ENCODE peak calls at places on chromosomes 7 and 10, in seven cellular contexts. C, P, T, F, G, I and E are unnamed samples.

GRCh38 chr10:1255166-1255565 is 199.0 kb downstream of the WDR37 start:
- DNase-seq in C (no peak), P (no peak), T (no peak), F (no peak), G (no peak), I (no peak), E (no peak)

GRCh38 chr10:30581779-30582380 is 47.7 kb downstream of the LYZL2 start:
- DNase-seq in C (no peak), P (no peak), T (no peak), F (no peak), G (peak; percentile 35), I (no peak), E (no peak)

GRCh38 chr10:60883187-60883586 is 60.8 kb downstream of the RHOBTB1 start:
- DNase-seq in C (no peak), P (no peak), T (no peak), F (no peak), G (peak; percentile 22), I (no peak), E (no peak)

GRCh38 chr7:142811154-142811737 is 40.5 kb downstream of the PRSS2 start:
- DNase-seq in C (no peak), P (no peak), T (no peak), F (no peak), G (peak; percentile 58), I (no peak), E (peak; percentile 22)

GRCh38 chr10:7184660-7185366 is 226.0 kb downstream of the SFMBT2 start:
- DNase-seq in C (no peak), P (no peak), T (no peak), F (no peak), G (no peak), I (no peak), E (no peak)

GRCh38 chr7:132383962-132384361 is 192.3 kb downstream of the PLXNA4 start:
- DNase-seq in C (no peak), P (no peak), T (no peak), F (no peak), G (no peak), I (no peak), E (no peak)

GRCh38 chr7:44284216-44284615 is 41.2 kb downstream of the CAMK2B start:
- DNase-seq in C (no peak), P (no peak), T (peak; percentile 35), F (peak; percentile 22), G (peak; percentile 18), I (no peak), E (no peak)

GRCh38 chr10:23516530-23516929 is 77.7 kb downstream of the OTUD1 start:
- DNase-seq in C (no peak), P (no peak), T (no peak), F (no peak), G (peak; percentile 6), I (no peak), E (no peak)

GRCh38 chr7:70098133-70098561 is 499.9 kb downstream of the AUTS2 start:
- DNase-seq in C (no peak), P (no peak), T (no peak), F (no peak), G (peak; percentile 23), I (no peak), E (no peak)

GRCh38 chr7:36109013-36109627 is 43.9 kb upstream of the EEPD1 start:
- DNase-seq in C (no peak), P (no peak), T (no peak), F (no peak), G (no peak), I (no peak), E (peak; percentile 89)

GRCh38 chr7:99365318-99366141 is 9.0 kb upstream of the ARPC1B start:
- DNase-seq in C (no peak), P (peak; percentile 61), T (peak; percentile 74), F (no peak), G (no peak), I (no peak), E (peak; percentile 56)

GRCh38 chr10:15123749-15124184 is 26.6 kb downstream of the RPP38 start:
- DNase-seq in C (no peak), P (peak; percentile 23), T (no peak), F (no peak), G (peak; percentile 90), I (no peak), E (peak; percentile 46)

GRCh38 chr7:80942261-80943041 is 23.6 kb upstream of the SEMA3C start:
- DNase-seq in C (no peak), P (peak; percentile 41), T (peak; percentile 66), F (peak; percentile 67), G (peak; percentile 99), I (peak; percentile 34), E (peak; percentile 97)

GRCh38 chr10:28327494-28327886 is 24.6 kb upstream of the MPP7 start:
- DNase-seq in C (no peak), P (no peak), T (no peak), F (no peak), G (peak; percentile 82), I (no peak), E (no peak)

GRCh38 chr7:28354601-28355062 is 57.7 kb upstream of the CREB5 start:
- DNase-seq in C (no peak), P (no peak), T (no peak), F (no peak), G (peak; percentile 98), I (no peak), E (no peak)

GRCh38 chr7:46071601-46072000 is 150.5 kb upstream of the IGFBP3 start:
- DNase-seq in C (no peak), P (no peak), T (no peak), F (no peak), G (peak; percentile 81), I (no peak), E (peak; percentile 33)

GRCh38 chr10:120087109-120087508 is 194.6 kb downstream of the SEC23IP start:
- DNase-seq in C (no peak), P (no peak), T (no peak), F (no peak), G (no peak), I (no peak), E (no peak)

GRCh38 chr7:112036071-112036470 is 170.1 kb downstream of the DOCK4 start:
- DNase-seq in C (no peak), P (no peak), T (no peak), F (no peak), G (no peak), I (no peak), E (no peak)

GRCh38 chr10:7121154-7121797 is 289.6 kb downstream of the SFMBT2 start:
- DNase-seq in C (no peak), P (peak; percentile 32), T (no peak), F (peak; percentile 53), G (peak; percentile 15), I (no peak), E (no peak)

GRCh38 chr10:61280303-61280702 is 172.9 kb downstream of the TMEM26 start:
- DNase-seq in C (no peak), P (no peak), T (no peak), F (no peak), G (peak; percentile 87), I (no peak), E (peak; percentile 8)

GRCh38 chr10:84291389-84291788 is 37.0 kb upstream of the CCSER2 start:
- DNase-seq in C (no peak), P (no peak), T (no peak), F (no peak), G (peak; percentile 69), I (no peak), E (peak; percentile 7)

GRCh38 chr7:80380957-80381356 is 130.9 kb downstream of the GNAT3 start:
- DNase-seq in C (no peak), P (no peak), T (no peak), F (no peak), G (no peak), I (no peak), E (no peak)

GRCh38 chr10:92350411-92350810 is 59.4 kb downstream of the MARCHF5 start:
- DNase-seq in C (no peak), P (no peak), T (no peak), F (no peak), G (no peak), I (no peak), E (no peak)

GRCh38 chr10:84401838-84402611 is 73.6 kb downstream of the CCSER2 start:
- DNase-seq in C (no peak), P (peak; percentile 13), T (no peak), F (no peak), G (no peak), I (no peak), E (peak; percentile 91)

GRCh38 chr10:100507357-100507732 is 12.3 kb downstream of the SEC31B start:
- DNase-seq in C (no peak), P (no peak), T (no peak), F (no peak), G (no peak), I (no peak), E (no peak)

GRCh38 chr7:80312139-80312661 is 177.6 kb downstream of the GNAI1 start:
- DNase-seq in C (no peak), P (no peak), T (no peak), F (no peak), G (peak; percentile 84), I (no peak), E (peak; percentile 58)

GRCh38 chr7:117220836-117221235 is 102.0 kb downstream of the WNT2 start:
- DNase-seq in C (no peak), P (no peak), T (no peak), F (no peak), G (no peak), I (no peak), E (no peak)

DNA sequence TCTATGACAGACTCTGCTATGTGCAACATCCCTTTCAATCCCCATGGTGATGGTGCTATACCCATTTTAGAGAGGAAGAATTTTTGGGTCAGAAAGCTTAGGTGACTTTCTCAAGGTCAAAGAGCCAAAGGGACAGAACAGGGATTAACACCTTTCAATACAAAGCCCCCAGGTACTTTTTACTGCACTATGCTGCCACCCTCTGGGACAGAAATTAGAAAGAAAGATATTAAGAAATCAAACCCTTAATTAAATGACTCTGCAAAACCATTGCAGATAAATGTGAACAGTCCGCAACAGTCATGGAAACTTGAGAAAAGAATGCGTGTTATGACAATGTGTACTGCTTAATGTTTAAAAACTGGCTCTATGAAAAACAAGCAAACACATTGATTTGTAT is 673.7 kb downstream of the MAGI2 start:
- DNase-seq in C (no peak), P (no peak), T (no peak), F (no peak), G (no peak), I (no peak), E (no peak)
- TF ChIP-seq CTCF in C (no peak), P (peak; percentile 14), T (peak; percentile 18), F (no peak), G (no peak), I (no peak), E (no peak)

DNA sequence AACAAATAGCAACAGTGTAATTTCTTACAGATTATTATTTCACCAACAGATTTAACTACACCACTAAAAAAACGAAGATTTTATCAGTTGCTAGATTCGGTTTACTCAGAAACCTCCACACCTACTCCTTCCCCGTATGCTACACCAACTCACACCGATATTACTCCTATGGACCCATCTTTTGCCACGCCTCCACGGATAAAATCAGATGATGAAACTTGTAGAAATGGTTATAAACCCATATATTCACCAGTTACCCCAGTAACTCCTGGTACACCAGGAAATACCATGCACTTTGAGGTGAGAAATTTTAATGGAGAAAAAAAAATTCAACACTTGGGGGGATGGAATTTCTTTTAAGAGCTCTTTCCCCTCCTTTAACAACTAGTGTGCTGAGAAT is 92.5 kb downstream of the KMT2E start:
- DNase-seq in C (no peak), P (no peak), T (no peak), F (no peak), G (no peak), I (no peak), E (no peak)
- H3K36me3 ChIP-seq in C (peaks cover 38% of the 10 kb centered on the region), P (peaks cover 8% of the 10 kb centered on the region), T (peaks cover 100% of the 10 kb centered on the region), F (peaks cover 6% of the 10 kb centered on the region), G (peaks cover 9% of the 10 kb centered on the region), I (peaks cover 44% of the 10 kb centered on the region), E (peaks cover 32% of the 10 kb centered on the region)

GRCh38 chr7:149662591-149663095 is 110.7 kb downstream of the ZNF467 start:
- DNase-seq in C (no peak), P (peak; percentile 24), T (peak; percentile 90), F (peak; percentile 56), G (peak; percentile 12), I (peak; percentile 6), E (peak; percentile 66)
- TF ChIP-seq CTCF in C (peak; percentile 50), P (peak; percentile 18), T (peak; percentile 66), F (peak; percentile 32), G (peak; percentile 44), I (peak; percentile 8), E (peak; percentile 85)

GRCh38 chr7:140225562-140226249 is 48.9 kb upstream of the KDM7A start:
- DNase-seq in C (no peak), P (no peak), T (no peak), F (no peak), G (no peak), I (no peak), E (no peak)
- H3K36me3 ChIP-seq in C (no peaks in the 10 kb centered on the region), P (no peaks in the 10 kb centered on the region), T (no peaks in the 10 kb centered on the region), F (no peaks in the 10 kb centered on the region), G (no peaks in the 10 kb centered on the region), I (no peaks in the 10 kb centered on the region), E (no peaks in the 10 kb centered on the region)